ENCODE peak calls at places on chromosome 21, in five cellular contexts. L, S, X, Y and U are unnamed samples. For H3K4me1, the result is how much of the 10 kb centered on the place peaks cover.

GRCh38 chr21:44441581-44442265 is 13.6 kb upstream of the LRRC3 start:
- DNase-seq in L (no peak), S (no peak), X (no peak), Y (no peak), U (no peak)

GRCh38 chr21:41664881-41665765 is 101.7 kb downstream of the RIPK4 start:
- DNase-seq in L (peak), S (peak), X (no peak), Y (no peak), U (no peak)

GRCh38 chr21:39867198-39867650 is at the start of gene PCP4:
- DNase-seq in L (no peak), S (peak), X (peak), Y (peak), U (peak)

GRCh38 chr21:32611471-32611997 is 643 bp downstream of the CFAP298 start:
- DNase-seq in L (peak), S (peak), X (peak), Y (no peak), U (peak)

GRCh38 chr21:44758141-44758561 is 43.5 kb downstream of the UBE2G2 start:
- DNase-seq in L (no peak), S (no peak), X (no peak), Y (no peak), U (no peak)

GRCh38 chr21:35922618-35923017 is 137.7 kb downstream of the SETD4 start:
- DNase-seq in L (peak), S (no peak), X (peak), Y (no peak), U (no peak)

GRCh38 chr21:45299026-45299863 is 11.6 kb upstream of the POFUT2 start:
- DNase-seq in L (no peak), S (no peak), X (no peak), Y (no peak), U (peak)

GRCh38 chr21:45306832-45307571 is 19.3 kb upstream of the POFUT2 start:
- DNase-seq in L (no peak), S (peak), X (peak), Y (no peak), U (peak)

GRCh38 chr21:45246014-45246413 is 41.7 kb downstream of the POFUT2 start:
- DNase-seq in L (no peak), S (no peak), X (no peak), Y (no peak), U (peak)

GRCh38 chr21:15134711-15135110 is 69.9 kb upstream of the NRIP1 start:
- DNase-seq in L (peak), S (no peak), X (peak), Y (no peak), U (no peak)

GRCh38 chr21:34688145-34688544 is 19.4 kb downstream of the CLIC6 start:
- DNase-seq in L (no peak), S (no peak), X (no peak), Y (no peak), U (no peak)

GRCh38 chr21:36105327-36105842 is 29.5 kb upstream of the CBR3 start:
- DNase-seq in L (no peak), S (no peak), X (no peak), Y (no peak), U (no peak)

GRCh38 chr21:34192646-34193285 is 119.4 kb downstream of the MRPS6 start:
- DNase-seq in L (no peak), S (no peak), X (no peak), Y (no peak), U (no peak)

GRCh38 chr21:34548782-34549376 is 36.9 kb upstream of the KCNE1 start:
- DNase-seq in L (no peak), S (no peak), X (peak), Y (no peak), U (no peak)

GRCh38 chr21:33063365-33063883 is 6.5 kb upstream of the OLIG1 start:
- DNase-seq in L (no peak), S (no peak), X (no peak), Y (no peak), U (no peak)

GRCh38 chr21:42527489-42528158 is 14.0 kb downstream of the SLC37A1 start:
- DNase-seq in L (no peak), S (no peak), X (no peak), Y (no peak), U (no peak)

GRCh38 chr21:39180429-39181019 is 2.7 kb downstream of the PSMG1 start:
- DNase-seq in L (peak), S (no peak), X (no peak), Y (no peak), U (no peak)

GRCh38 chr21:32414579-32415358 is 2.3 kb downstream of the EVA1C start:
- DNase-seq in L (peak), S (peak), X (peak), Y (no peak), U (no peak)

GRCh38 chr21:16195476-16195875 is 465.7 kb downstream of the USP25 start:
- DNase-seq in L (peak), S (peak), X (peak), Y (no peak), U (no peak)
- H3K9ac ChIP-seq in L (peak), S (peak), X (peak), Y (no peak), U (peak)

DNA sequence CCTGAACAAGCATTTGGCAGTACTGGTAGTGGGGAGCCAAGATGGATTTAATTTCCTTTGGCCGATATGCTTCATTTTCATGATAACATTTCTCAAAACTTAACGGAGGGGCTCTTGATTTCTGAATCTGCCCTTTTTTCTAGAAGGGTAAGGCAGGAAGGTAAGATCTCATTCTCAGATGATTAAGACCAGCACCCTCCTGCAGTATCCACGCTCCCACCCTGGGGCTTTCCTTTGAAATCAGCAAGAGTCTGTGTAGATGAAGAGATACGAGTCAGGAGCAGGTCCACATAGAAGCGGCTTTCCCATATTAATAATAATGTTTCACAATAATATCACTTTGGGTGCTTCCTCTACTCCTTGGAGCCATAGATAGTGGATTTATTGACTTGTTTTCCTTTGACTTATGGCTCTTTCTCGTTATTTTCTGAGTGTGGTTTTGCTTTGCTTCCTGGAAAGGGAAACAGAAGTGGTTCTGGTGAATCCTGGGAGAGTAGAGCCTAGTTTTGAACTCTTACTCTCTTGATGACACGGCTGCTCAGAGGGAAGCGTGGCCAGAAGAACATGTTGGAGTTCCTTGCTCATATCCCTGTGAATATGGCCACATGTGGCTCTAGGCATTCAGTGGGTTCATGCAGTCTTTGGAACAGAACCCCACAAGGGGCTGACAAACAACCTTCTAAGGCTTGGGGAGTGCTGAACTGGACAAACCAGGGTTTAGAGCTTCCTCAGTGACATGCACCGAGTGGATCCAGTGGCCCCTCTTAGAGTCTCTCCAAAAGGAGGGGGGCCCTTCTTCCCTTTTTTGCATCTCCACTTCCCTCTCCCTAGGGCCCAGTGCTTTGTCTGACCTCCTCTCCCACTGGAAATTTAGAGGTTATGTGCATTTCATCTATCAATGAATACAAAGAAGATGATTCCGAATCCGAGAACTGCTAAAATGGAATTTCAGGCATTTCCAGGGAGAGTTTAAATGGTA is 195.7 kb downstream of the DYRK1A start:
- DNase-seq in L (no peak), S (no peak), X (no peak), Y (no peak), U (no peak)
- H3K4me1 ChIP-seq in L (under half), S (under half), X (under half), Y (under half), U (under half)

GRCh38 chr21:9753943-9754342 is 767.4 kb upstream of the TPTE start:
- DNase-seq in L (no peak), S (no peak), X (no peak), Y (no peak), U (no peak)
- H3K4me3 ChIP-seq in L (no peak), S (no peak), X (no peak), Y (peak), U (no peak)

GRCh38 chr21:31370281-31370892 is 26.3 kb upstream of the TIAM1 start:
- DNase-seq in L (no peak), S (no peak), X (no peak), Y (no peak), U (peak)
- H3K9ac ChIP-seq in L (no peak), S (no peak), X (no peak), Y (no peak), U (no peak)